ENCODE peak calls at places on chromosome 3, in five cellular contexts. One of them, this sample, is unnamed.

GRCh38 chr3:139111392-139112229 is 66.9 kb upstream of the PRR23C start:
- DNase-seq in C1 segment of cervical spinal cord: peak
- DNase-seq in foreskin fibroblast: peak
- DNase-seq in kidney: no peak
- DNase-seq in activated gamma-delta T cell: no peak
- DNase-seq in this sample: peak

GRCh38 chr3:113234688-113235260 is 23.4 kb downstream of the BOC start:
- DNase-seq in foreskin fibroblast: peak
- DNase-seq in kidney: no peak
- DNase-seq in C1 segment of cervical spinal cord: no peak
- DNase-seq in activated gamma-delta T cell: no peak
- DNase-seq in this sample: no peak

GRCh38 chr3:71547254-71548198 is 36.0 kb downstream of the FOXP1 start:
- DNase-seq in foreskin fibroblast: peak
- DNase-seq in kidney: no peak
- DNase-seq in activated gamma-delta T cell: no peak
- DNase-seq in C1 segment of cervical spinal cord: no peak
- DNase-seq in this sample: no peak

GRCh38 chr3:64686446-64686908 is 1.3 kb downstream of the ADAMTS9 start:
- DNase-seq in kidney: no peak
- DNase-seq in foreskin fibroblast: peak
- DNase-seq in C1 segment of cervical spinal cord: no peak
- DNase-seq in activated gamma-delta T cell: no peak
- DNase-seq in this sample: no peak

GRCh38 chr3:101104334-101104733 is 111.1 kb upstream of the ABI3BP start:
- DNase-seq in C1 segment of cervical spinal cord: no peak
- DNase-seq in foreskin fibroblast: no peak
- DNase-seq in activated gamma-delta T cell: no peak
- DNase-seq in kidney: no peak
- DNase-seq in this sample: no peak

GRCh38 chr3:16723994-16724393 is 118.8 kb upstream of the DAZL start:
- DNase-seq in activated gamma-delta T cell: no peak
- DNase-seq in C1 segment of cervical spinal cord: no peak
- DNase-seq in kidney: no peak
- DNase-seq in foreskin fibroblast: peak
- DNase-seq in this sample: no peak

GRCh38 chr3:197378987-197379718 is 80.7 kb upstream of the DLG1 start:
- DNase-seq in kidney: peak
- DNase-seq in C1 segment of cervical spinal cord: no peak
- DNase-seq in foreskin fibroblast: no peak
- DNase-seq in activated gamma-delta T cell: no peak
- DNase-seq in this sample: no peak

GRCh38 chr3:159859424-159859823 is 129.2 kb upstream of the IL12A start:
- DNase-seq in activated gamma-delta T cell: no peak
- DNase-seq in foreskin fibroblast: peak
- DNase-seq in kidney: no peak
- DNase-seq in C1 segment of cervical spinal cord: no peak
- DNase-seq in this sample: no peak

GRCh38 chr3:127452321-127452821 is 138.2 kb downstream of the TPRA1 start:
- DNase-seq in C1 segment of cervical spinal cord: no peak
- DNase-seq in foreskin fibroblast: no peak
- DNase-seq in kidney: peak
- DNase-seq in activated gamma-delta T cell: no peak
- DNase-seq in this sample: no peak

GRCh38 chr3:44795197-44795596 is 33.6 kb downstream of the KIF15 start:
- DNase-seq in C1 segment of cervical spinal cord: no peak
- DNase-seq in kidney: no peak
- DNase-seq in activated gamma-delta T cell: no peak
- DNase-seq in foreskin fibroblast: peak
- DNase-seq in this sample: no peak

GRCh38 chr3:156818890-156819289 is 7.3 kb upstream of the LEKR1 start:
- DNase-seq in activated gamma-delta T cell: no peak
- DNase-seq in foreskin fibroblast: peak
- DNase-seq in kidney: no peak
- DNase-seq in C1 segment of cervical spinal cord: no peak
- DNase-seq in this sample: no peak

GRCh38 chr3:62659660-62660059 is 215.6 kb downstream of the CADPS start:
- DNase-seq in C1 segment of cervical spinal cord: no peak
- DNase-seq in activated gamma-delta T cell: no peak
- DNase-seq in kidney: no peak
- DNase-seq in foreskin fibroblast: no peak
- DNase-seq in this sample: no peak

GRCh38 chr3:39378092-39378491 is 5.1 kb upstream of the SLC25A38 start:
- DNase-seq in C1 segment of cervical spinal cord: no peak
- DNase-seq in kidney: no peak
- DNase-seq in foreskin fibroblast: peak
- DNase-seq in activated gamma-delta T cell: no peak
- DNase-seq in this sample: peak

GRCh38 chr3:187943677-187944390 is 198.6 kb upstream of the BCL6 start:
- DNase-seq in kidney: no peak
- DNase-seq in foreskin fibroblast: peak
- DNase-seq in C1 segment of cervical spinal cord: no peak
- DNase-seq in activated gamma-delta T cell: no peak
- DNase-seq in this sample: no peak

GRCh38 chr3:124248471-124249028 is 256.6 kb upstream of the ROPN1 start:
- DNase-seq in foreskin fibroblast: peak
- DNase-seq in activated gamma-delta T cell: no peak
- DNase-seq in kidney: peak
- DNase-seq in C1 segment of cervical spinal cord: no peak
- DNase-seq in this sample: no peak

GRCh38 chr3:52090131-52090548 is 33.8 kb upstream of the DUSP7 start:
- DNase-seq in kidney: peak
- DNase-seq in C1 segment of cervical spinal cord: no peak
- DNase-seq in foreskin fibroblast: peak
- DNase-seq in activated gamma-delta T cell: no peak
- DNase-seq in this sample: no peak

GRCh38 chr3:156726456-156726855 is 52.1 kb downstream of the TIPARP start:
- DNase-seq in C1 segment of cervical spinal cord: no peak
- DNase-seq in activated gamma-delta T cell: no peak
- DNase-seq in kidney: no peak
- DNase-seq in foreskin fibroblast: no peak
- DNase-seq in this sample: no peak

GRCh38 chr3:29065211-29065785 is 215.6 kb upstream of the RBMS3 start:
- DNase-seq in C1 segment of cervical spinal cord: no peak
- DNase-seq in kidney: peak
- DNase-seq in activated gamma-delta T cell: no peak
- DNase-seq in foreskin fibroblast: peak
- DNase-seq in this sample: no peak

GRCh38 chr3:177735441-177735840 is 538.2 kb upstream of the TBL1XR1 start:
- DNase-seq in activated gamma-delta T cell: no peak
- DNase-seq in kidney: no peak
- DNase-seq in C1 segment of cervical spinal cord: no peak
- DNase-seq in foreskin fibroblast: no peak
- DNase-seq in this sample: no peak

GRCh38 chr3:98545940-98546339 is 14.2 kb downstream of the GPR15 start:
- DNase-seq in C1 segment of cervical spinal cord: no peak
- DNase-seq in foreskin fibroblast: no peak
- DNase-seq in activated gamma-delta T cell: no peak
- DNase-seq in kidney: no peak
- DNase-seq in this sample: no peak

GRCh38 chr3:156840826-156841689 is 14.9 kb downstream of the LEKR1 start:
- DNase-seq in kidney: no peak
- DNase-seq in foreskin fibroblast: no peak
- DNase-seq in activated gamma-delta T cell: no peak
- DNase-seq in C1 segment of cervical spinal cord: no peak
- DNase-seq in this sample: no peak

GRCh38 chr3:14177580-14178246 is 688 bp downstream of the XPC start:
- DNase-seq in foreskin fibroblast: no peak
- DNase-seq in activated gamma-delta T cell: no peak
- DNase-seq in C1 segment of cervical spinal cord: peak
- DNase-seq in kidney: no peak
- DNase-seq in this sample: no peak

GRCh38 chr3:50671331-50671730 is 3.4 kb upstream of the DOCK3 start:
- DNase-seq in activated gamma-delta T cell: no peak
- DNase-seq in C1 segment of cervical spinal cord: no peak
- DNase-seq in foreskin fibroblast: peak
- DNase-seq in kidney: no peak
- DNase-seq in this sample: no peak

GRCh38 chr3:187616307-187616939 is 53.8 kb downstream of the SST start:
- DNase-seq in activated gamma-delta T cell: no peak
- DNase-seq in foreskin fibroblast: peak
- DNase-seq in C1 segment of cervical spinal cord: peak
- DNase-seq in kidney: no peak
- DNase-seq in this sample: peak

GRCh38 chr3:53318522-53318921 is 28.8 kb downstream of the DCP1A start:
- DNase-seq in activated gamma-delta T cell: no peak
- DNase-seq in foreskin fibroblast: peak
- DNase-seq in kidney: no peak
- DNase-seq in C1 segment of cervical spinal cord: no peak
- DNase-seq in this sample: no peak

GRCh38 chr3:141346839-141347238 is 21.5 kb upstream of the ZBTB38 start:
- DNase-seq in foreskin fibroblast: peak
- DNase-seq in kidney: no peak
- DNase-seq in activated gamma-delta T cell: no peak
- DNase-seq in C1 segment of cervical spinal cord: no peak
- DNase-seq in this sample: no peak

GRCh38 chr3:125078961-125079674 is 23.3 kb upstream of the HEG1 start:
- DNase-seq in foreskin fibroblast: no peak
- DNase-seq in activated gamma-delta T cell: no peak
- DNase-seq in kidney: no peak
- DNase-seq in C1 segment of cervical spinal cord: no peak
- DNase-seq in this sample: no peak

GRCh38 chr3:179713643-179714090 is 60.8 kb downstream of the USP13 start:
- DNase-seq in kidney: no peak
- DNase-seq in foreskin fibroblast: peak
- DNase-seq in activated gamma-delta T cell: no peak
- DNase-seq in C1 segment of cervical spinal cord: no peak
- DNase-seq in this sample: no peak

GRCh38 chr3:144463916-144464315 is 492.3 kb downstream of the DIPK2A start:
- DNase-seq in foreskin fibroblast: peak
- DNase-seq in kidney: no peak
- DNase-seq in C1 segment of cervical spinal cord: no peak
- DNase-seq in activated gamma-delta T cell: no peak
- DNase-seq in this sample: no peak

GRCh38 chr3:169581633-169582032 is 81.9 kb downstream of the MECOM start:
- DNase-seq in kidney: no peak
- DNase-seq in activated gamma-delta T cell: no peak
- DNase-seq in foreskin fibroblast: peak
- DNase-seq in C1 segment of cervical spinal cord: no peak
- DNase-seq in this sample: no peak

GRCh38 chr3:29773481-29773880 is 492.6 kb downstream of the RBMS3 start:
- DNase-seq in activated gamma-delta T cell: no peak
- DNase-seq in kidney: no peak
- DNase-seq in C1 segment of cervical spinal cord: no peak
- DNase-seq in foreskin fibroblast: no peak
- DNase-seq in this sample: no peak

GRCh38 chr3:123445702-123446101 is 3.2 kb downstream of the ADCY5 start:
- DNase-seq in C1 segment of cervical spinal cord: no peak
- DNase-seq in activated gamma-delta T cell: no peak
- DNase-seq in kidney: no peak
- DNase-seq in foreskin fibroblast: no peak
- DNase-seq in this sample: no peak

GRCh38 chr3:114121996-114122709 is 56.7 kb downstream of the DRD3 start:
- DNase-seq in foreskin fibroblast: peak
- DNase-seq in kidney: peak
- DNase-seq in C1 segment of cervical spinal cord: no peak
- DNase-seq in activated gamma-delta T cell: no peak
- DNase-seq in this sample: no peak

GRCh38 chr3:49900491-49901153 is 3.1 kb downstream of the MST1R start:
- DNase-seq in kidney: peak
- DNase-seq in foreskin fibroblast: peak
- DNase-seq in C1 segment of cervical spinal cord: no peak
- DNase-seq in activated gamma-delta T cell: no peak
- DNase-seq in this sample: no peak

GRCh38 chr3:10518506-10519150 is 13.2 kb upstream of the ATP2B2 start:
- DNase-seq in C1 segment of cervical spinal cord: no peak
- DNase-seq in kidney: peak
- DNase-seq in foreskin fibroblast: peak
- DNase-seq in activated gamma-delta T cell: no peak
- DNase-seq in this sample: no peak

GRCh38 chr3:43105597-43106292 is at the start of gene POMGNT2:
- DNase-seq in activated gamma-delta T cell: peak
- DNase-seq in C1 segment of cervical spinal cord: peak
- DNase-seq in kidney: peak
- DNase-seq in foreskin fibroblast: peak
- DNase-seq in this sample: peak

GRCh38 chr3:160403028-160403545 is 3.6 kb downstream of the SMC4 start:
- DNase-seq in C1 segment of cervical spinal cord: no peak
- DNase-seq in kidney: no peak
- DNase-seq in foreskin fibroblast: no peak
- DNase-seq in activated gamma-delta T cell: no peak
- DNase-seq in this sample: no peak

GRCh38 chr3:123627673-123628670 is 43.1 kb upstream of the HACD2 start:
- DNase-seq in kidney: no peak
- DNase-seq in foreskin fibroblast: no peak
- DNase-seq in activated gamma-delta T cell: no peak
- DNase-seq in C1 segment of cervical spinal cord: no peak
- DNase-seq in this sample: no peak

GRCh38 chr3:132709761-132710160 is 12.4 kb downstream of the NPHP3 start:
- DNase-seq in kidney: no peak
- DNase-seq in activated gamma-delta T cell: no peak
- DNase-seq in foreskin fibroblast: no peak
- DNase-seq in C1 segment of cervical spinal cord: no peak
- DNase-seq in this sample: no peak

This sample was measured in activated effector memory CD4-positive, alpha-beta T cell treated with Interleukin-2 at 50 U/mL for 16 hours.